ENCODE peak calls at places on chromosomes 12 and 14, in seven cellular contexts. Y is stomach, R is ELR, S is osteocyte, T is activated gamma-delta T cell treated with Interleukin-2 at 50 U/mL for 16 hours, C is M059J, D is fibroblast of the conjunctiva. W is an unnamed sample.

GRCh38 chr12:53423597-53423996 is at the start of gene AMHR2:
- DNase-seq in Y (no peak), R (no peak), S (no peak), T (no peak), C (no peak), D (no peak), W (no peak)

GRCh38 chr12:25001311-25001710 is 52.4 kb upstream of the BCAT1 start:
- DNase-seq in Y (no peak), R (no peak), S (no peak), T (no peak), C (no peak), D (no peak), W (no peak)

GRCh38 chr14:36660736-36661505 is 739 bp upstream of the PAX9 start:
- DNase-seq in Y (no peak), R (no peak), S (no peak), T (no peak), C (no peak), D (no peak), W (no peak)

GRCh38 chr14:74405663-74406062 is 20.3 kb downstream of the SYNDIG1L start:
- DNase-seq in Y (no peak), R (no peak), S (no peak), T (no peak), C (no peak), D (no peak), W (no peak)

GRCh38 chr14:21106191-21106505 is 5.3 kb downstream of the TMEM253 start:
- DNase-seq in Y (no peak), R (peak; percentile 43), S (no peak), T (no peak), C (no peak), D (no peak), W (no peak)

GRCh38 chr12:119182701-119183493 is 4.2 kb downstream of the HSPB8 start:
- DNase-seq in Y (no peak), R (no peak), S (no peak), T (no peak), C (no peak), D (no peak), W (no peak)

GRCh38 chr12:132668191-132669088 is 18.7 kb downstream of the POLE start:
- DNase-seq in Y (no peak), R (no peak), S (no peak), T (no peak), C (no peak), D (no peak), W (no peak)

GRCh38 chr14:64841772-64842490 is 37.8 kb downstream of the SPTB start:
- DNase-seq in Y (no peak), R (no peak), S (no peak), T (no peak), C (peak; percentile 53), D (no peak), W (no peak)

GRCh38 chr12:123233505-123234299 is 466 bp downstream of the MTRFR start:
- DNase-seq in Y (no peak), R (peak; percentile 43), S (no peak), T (no peak), C (peak; percentile 30), D (no peak), W (peak; percentile 22)

GRCh38 chr12:82625523-82625922 is 61.2 kb upstream of the TMTC2 start:
- DNase-seq in Y (no peak), R (no peak), S (no peak), T (no peak), C (no peak), D (no peak), W (no peak)

GRCh38 chr12:4353785-4354208 is 25.7 kb downstream of the FGF23 start:
- DNase-seq in Y (no peak), R (peak; percentile 31), S (no peak), T (peak; percentile 51), C (peak; percentile 8), D (no peak), W (peak; percentile 14)

GRCh38 chr12:106625976-106626375 is 43.2 kb downstream of the RFX4 start:
- DNase-seq in Y (no peak), R (no peak), S (no peak), T (no peak), C (no peak), D (no peak), W (no peak)

GRCh38 chr14:102882233-102882906 is 40.1 kb upstream of the AMN start:
- DNase-seq in Y (no peak), R (no peak), S (peak; percentile 7), T (no peak), C (no peak), D (no peak), W (no peak)

GRCh38 chr12:110821917-110822316 is 24.9 kb upstream of the CCDC63 start:
- DNase-seq in Y (no peak), R (no peak), S (no peak), T (no peak), C (no peak), D (no peak), W (no peak)

GRCh38 chr14:61620130-61620946 is 75.0 kb upstream of the HIF1A start:
- DNase-seq in Y (no peak), R (peak; percentile 35), S (no peak), T (no peak), C (peak; percentile 84), D (peak; percentile 91), W (no peak)

GRCh38 chr12:32158525-32158924 is 51.9 kb downstream of the BICD1 start:
- DNase-seq in Y (no peak), R (no peak), S (no peak), T (no peak), C (no peak), D (no peak), W (no peak)

GRCh38 chr12:105214141-105214540 is 21.8 kb downstream of the APPL2 start:
- DNase-seq in Y (no peak), R (peak; percentile 35), S (no peak), T (no peak), C (peak; percentile 65), D (no peak), W (no peak)

GRCh38 chr12:54026640-54027441 is 1.4 kb upstream of the HOXC6 start:
- DNase-seq in Y (no peak), R (no peak), S (no peak), T (no peak), C (no peak), D (no peak), W (no peak)

GRCh38 chr12:104454997-104455396 is 1.8 kb upstream of the CHST11 start:
- DNase-seq in Y (no peak), R (peak; percentile 89), S (no peak), T (no peak), C (peak; percentile 91), D (no peak), W (no peak)

GRCh38 chr12:29782285-29782820 is 1.4 kb downstream of the TMTC1 start:
- DNase-seq in Y (no peak), R (no peak), S (no peak), T (no peak), C (peak; percentile 40), D (peak; percentile 79), W (no peak)

GRCh38 chr12:53166837-53167236 is 13.7 kb upstream of the ZNF740 start:
- DNase-seq in Y (no peak), R (no peak), S (no peak), T (no peak), C (peak; percentile 48), D (no peak), W (no peak)

GRCh38 chr12:111438501-111438900 is 32.8 kb downstream of the SH2B3 start:
- DNase-seq in Y (peak; percentile 48), R (peak; percentile 90), S (no peak), T (peak; percentile 80), C (peak; percentile 63), D (no peak), W (peak; percentile 56)

GRCh38 chr14:22593189-22593588 is 4.2 kb upstream of the DAD1 start:
- DNase-seq in Y (no peak), R (no peak), S (no peak), T (no peak), C (no peak), D (no peak), W (no peak)

GRCh38 chr12:65810036-65810435 is 14.2 kb upstream of the HMGA2 start:
- DNase-seq in Y (no peak), R (no peak), S (no peak), T (no peak), C (peak; percentile 11), D (peak; percentile 77), W (no peak)

GRCh38 chr12:105352940-105353635 is 22.6 kb downstream of the C12orf75 start:
- DNase-seq in Y (peak; percentile 58), R (no peak), S (no peak), T (no peak), C (peak; percentile 69), D (no peak), W (no peak)

GRCh38 chr12:39368891-39369290 is 74.0 kb downstream of the KIF21A start:
- DNase-seq in Y (no peak), R (peak; percentile 11), S (no peak), T (no peak), C (peak; percentile 26), D (no peak), W (no peak)

W was measured in left colon.